ENCODE peak calls at places on chromosomes 6 and 20, in five cellular contexts. J, M, Y, W and X are unnamed samples. For H3K79me2, the result is how much of the 10 kb centered on the place peaks cover.

GRCh38 chr6:134097114-134097707 is 44.8 kb upstream of the SLC2A12 start:
- DNase-seq in M (peak), Y (peak), W (peak), J (peak), X (peak)

GRCh38 chr6:33212857-33213165 is 4.5 kb downstream of the RING1 start:
- DNase-seq in M (no peak), Y (no peak), W (no peak), J (no peak), X (no peak)

GRCh38 chr6:15769471-15770088 is 106.8 kb upstream of the DTNBP1 start:
- DNase-seq in Y (no peak), J (no peak), W (peak), M (no peak), X (no peak)

GRCh38 chr20:63198606-63199005 is 17.3 kb downstream of the YTHDF1 start:
- DNase-seq in M (no peak), W (no peak), Y (no peak), J (no peak), X (no peak)

GRCh38 chr6:146546440-146546839 is 2.8 kb downstream of the RAB32 start:
- DNase-seq in W (no peak), J (peak), M (no peak), Y (no peak), X (no peak)

GRCh38 chr6:40342674-40343230 is 244.4 kb downstream of the LRFN2 start:
- DNase-seq in W (no peak), J (no peak), M (no peak), Y (no peak), X (no peak)

GRCh38 chr6:41428995-41429417 is 93.6 kb downstream of the NCR2 start:
- DNase-seq in M (no peak), W (no peak), Y (no peak), J (no peak), X (no peak)

GRCh38 chr6:22251331-22251730 is 45.5 kb downstream of the PRL start:
- DNase-seq in Y (no peak), M (no peak), J (no peak), W (no peak), X (no peak)

GRCh38 chr6:137970368-137970767 is 103.3 kb downstream of the TNFAIP3 start:
- DNase-seq in W (no peak), Y (no peak), J (no peak), M (no peak), X (no peak)

GRCh38 chr6:43199912-43200311 is 17.9 kb downstream of the CUL9 start:
- DNase-seq in J (no peak), M (no peak), Y (no peak), W (no peak), X (no peak)

GRCh38 chr6:8462169-8462568 is 26.8 kb upstream of the SLC35B3 start:
- DNase-seq in M (no peak), W (no peak), Y (no peak), J (no peak), X (no peak)

GRCh38 chr6:56370127-56370540 is 122.8 kb upstream of the COL21A1 start:
- DNase-seq in Y (no peak), W (peak), J (peak), M (no peak), X (peak)
- H3K27ac ChIP-seq in Y (no peak), W (no peak), J (no peak), M (no peak), X (peak)

GRCh38 chr6:56550307-56550706 is 92.4 kb downstream of the DST start:
- DNase-seq in Y (no peak), M (no peak), J (no peak), W (no peak), X (no peak)
- H3K79me2 ChIP-seq in Y (under half), M (under half), J (under half), W (under half), X (half or more)

DNA sequence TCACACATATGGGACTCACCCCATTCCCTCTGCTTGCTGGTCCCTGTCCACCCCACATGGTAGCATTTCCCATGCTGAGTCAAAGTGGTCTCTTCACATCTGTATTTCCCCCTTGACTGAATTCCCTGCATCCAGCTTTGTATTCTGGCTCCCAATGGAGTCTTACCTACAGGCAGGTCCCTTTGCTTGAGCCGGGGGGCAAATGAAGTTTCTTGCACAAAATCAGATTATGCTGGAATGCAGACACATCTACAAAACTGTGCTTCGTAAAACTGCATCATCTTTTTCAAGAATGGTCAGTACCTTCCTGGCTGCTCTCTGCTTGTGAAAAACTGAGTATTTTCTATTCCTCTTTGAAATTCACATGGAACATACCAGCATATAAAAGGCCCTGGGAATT is 32.1 kb upstream of the BCAS1 start:
- DNase-seq in W (no peak), J (no peak), Y (no peak), M (no peak), X (no peak)
- TF ChIP-seq EP300 in W (no peak), J (no peak), Y (no peak), M (no peak), X (no peak)

DNA sequence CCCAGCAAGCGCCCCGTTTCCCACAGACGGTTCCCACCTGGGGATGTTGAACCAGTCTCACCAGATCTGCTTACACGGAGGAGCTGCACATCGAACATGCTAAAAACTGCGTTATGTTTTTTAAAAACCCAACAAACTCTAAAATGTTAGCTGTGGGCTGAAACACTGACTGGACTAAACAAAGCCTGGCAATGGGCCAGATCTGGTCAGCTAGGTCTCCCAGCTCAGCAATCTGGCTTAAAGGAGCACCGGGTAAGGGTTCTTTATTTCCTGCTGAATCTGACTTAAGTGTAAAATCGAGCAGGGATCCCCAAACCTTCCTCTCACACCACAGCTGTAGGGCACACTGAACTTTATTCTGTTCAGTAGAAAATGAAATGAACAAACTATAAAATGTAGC is 156.9 kb downstream of the FOXC1 start:
- DNase-seq in W (no peak), Y (no peak), M (no peak), J (no peak), X (peak)
- H3K27ac ChIP-seq in W (no peak), Y (no peak), M (no peak), J (no peak), X (no peak)

GRCh38 chr20:51445591-51445990 is 96.9 kb downstream of the NFATC2 start:
- DNase-seq in W (no peak), J (no peak), M (no peak), Y (no peak), X (no peak)

GRCh38 chr20:51446656-51447055 is 95.9 kb downstream of the NFATC2 start:
- DNase-seq in J (peak), M (no peak), Y (no peak), W (peak), X (peak)

GRCh38 chr20:51444472-51444871 is 98.0 kb downstream of the NFATC2 start:
- DNase-seq in W (no peak), M (no peak), J (no peak), Y (no peak), X (peak)

GRCh38 chr20:51446230-51446629 is 96.3 kb downstream of the NFATC2 start:
- DNase-seq in Y (no peak), W (no peak), J (no peak), M (no peak), X (no peak)

DNA sequence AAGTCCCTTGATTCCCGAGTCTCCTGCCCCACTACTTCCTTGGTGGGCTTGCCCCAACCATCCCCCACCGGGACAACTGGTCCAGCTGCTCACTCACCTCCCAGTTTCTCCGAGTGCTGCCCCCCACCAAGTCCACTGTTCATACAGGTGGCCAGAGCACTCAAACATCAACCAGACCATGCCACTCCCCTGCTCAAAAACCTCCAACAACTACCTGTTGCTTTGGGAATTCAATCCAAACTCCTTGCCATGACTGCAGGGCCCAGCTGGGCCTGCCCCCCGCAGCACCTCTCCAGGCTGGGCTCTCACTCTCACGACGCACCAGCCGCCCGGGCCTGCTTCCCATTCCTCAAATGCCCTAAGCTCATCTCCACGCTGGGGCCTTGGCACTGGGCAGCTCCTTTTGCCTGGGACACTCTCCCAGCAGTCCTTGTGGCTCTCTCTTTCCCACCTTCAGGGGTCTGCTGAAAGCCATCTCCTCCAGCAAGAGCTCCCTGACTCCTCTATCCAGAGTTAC is 97.5 kb downstream of the NFATC2 start:
- DNase-seq in J (no peak), M (no peak), Y (no peak), W (no peak), X (peak)
- H3K79me2 ChIP-seq in J (under half), M (under half), Y (under half), W (under half), X (under half)

DNA sequence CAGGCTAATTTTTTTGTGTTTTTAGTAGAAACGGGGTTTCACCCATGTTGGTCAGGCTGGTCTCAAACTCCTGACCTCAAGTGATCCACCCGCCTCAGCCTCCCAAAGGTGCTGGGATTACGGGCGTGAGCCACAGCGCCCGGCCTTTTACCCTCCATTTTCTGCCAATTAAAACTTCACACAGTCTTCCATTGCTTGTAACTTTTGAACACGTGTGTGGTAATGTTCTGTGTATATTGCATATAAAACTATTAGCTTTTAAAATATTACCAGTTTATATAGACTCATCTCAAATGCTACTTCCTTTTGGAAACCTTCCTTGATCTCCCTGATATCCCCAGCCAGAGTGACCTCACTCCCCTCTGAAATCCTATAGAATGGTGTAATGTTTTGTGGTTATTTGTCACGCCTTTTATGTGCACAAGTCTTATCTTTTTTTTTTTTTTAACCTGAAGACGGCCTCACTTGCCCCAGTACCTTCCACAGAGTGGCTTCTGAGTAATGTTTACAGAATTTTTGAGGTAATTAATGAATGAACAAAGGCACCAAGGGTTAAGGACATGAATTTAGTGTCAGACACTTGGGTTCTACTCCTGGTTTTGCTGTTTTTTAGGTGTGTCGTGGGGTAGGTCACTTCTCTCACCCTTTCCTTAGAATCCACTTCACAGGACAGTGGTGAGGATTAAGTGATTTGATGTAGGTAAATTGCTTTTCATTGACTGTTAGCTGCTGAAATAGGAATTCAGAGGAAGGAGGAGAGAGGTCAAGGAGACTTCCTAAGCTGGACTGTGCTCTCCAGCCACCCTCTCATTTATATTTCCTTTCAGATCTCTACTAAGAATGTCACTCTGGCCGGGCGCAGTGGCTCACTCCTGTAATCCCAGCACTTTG is 11.2 kb upstream of the MMP24 start:
- DNase-seq in J (peak), M (no peak), Y (no peak), W (no peak), X (no peak)
- TF ChIP-seq EP300 in J (no peak), M (no peak), Y (no peak), W (no peak), X (peak)